ENCODE peak calls at places on chromosome 1, in ten cellular contexts. H is heart right ventricle, L is PC-9, D is OCI-LY7, N is aorta, V is neural progenitor cell, P is left ventricle myocardium inferior, Q is tibial nerve, E is MM.1S, G is stomach. W is an unnamed sample. For H3K4me1, the result is how much of the 10 kb centered on the place peaks cover.

GRCh38 chr1:15475737-15476314 is at the start of gene CELA2B:
- DNase-seq in H (no peak), L (no peak), D (no peak), N (peak), V (no peak), P (no peak), Q (no peak), E (no peak), G (no peak), W (no peak)

GRCh38 chr1:46315669-46316403 is 12.3 kb downstream of the UQCRH start:
- DNase-seq in H (no peak), L (no peak), D (no peak), N (no peak), V (no peak), P (no peak), Q (no peak), E (no peak), G (no peak), W (no peak)

GRCh38 chr1:224300346-224300745 is 29.6 kb downstream of the NVL start:
- DNase-seq in H (no peak), L (peak), D (no peak), N (no peak), V (no peak), P (no peak), Q (no peak), E (no peak), G (no peak), W (no peak)

GRCh38 chr1:53048960-53049573 is 12.9 kb upstream of the PODN start:
- DNase-seq in H (peak), L (no peak), D (no peak), N (no peak), V (no peak), P (no peak), Q (no peak), E (no peak), G (no peak), W (no peak)

GRCh38 chr1:195717651-195718050 is 890.6 kb downstream of the KCNT2 start:
- DNase-seq in H (no peak), L (no peak), D (no peak), N (no peak), V (peak), P (no peak), Q (no peak), E (no peak), G (no peak), W (no peak)

GRCh38 chr1:94924967-94925366 is 1.9 kb downstream of the CNN3 start:
- DNase-seq in H (peak), L (no peak), D (no peak), N (no peak), V (peak), P (no peak), Q (no peak), E (no peak), G (no peak), W (no peak)

GRCh38 chr1:238119060-238119459 is 228.3 kb upstream of the ZP4 start:
- DNase-seq in H (no peak), L (no peak), D (no peak), N (no peak), V (peak), P (no peak), Q (no peak), E (no peak), G (no peak), W (no peak)

GRCh38 chr1:18938707-18939070 is 17.8 kb downstream of the IFFO2 start:
- DNase-seq in H (no peak), L (no peak), D (no peak), N (no peak), V (no peak), P (no peak), Q (no peak), E (no peak), G (no peak), W (no peak)

GRCh38 chr1:185632659-185633428 is 101.3 kb upstream of the HMCN1 start:
- DNase-seq in H (no peak), L (no peak), D (no peak), N (no peak), V (no peak), P (no peak), Q (no peak), E (no peak), G (no peak), W (no peak)

GRCh38 chr1:119228318-119228717 is 87.9 kb upstream of the WARS2 start:
- DNase-seq in H (no peak), L (no peak), D (no peak), N (no peak), V (no peak), P (no peak), Q (no peak), E (no peak), G (no peak), W (no peak)

GRCh38 chr1:37561794-37562132 is 5.0 kb downstream of the DNALI1 start:
- DNase-seq in H (no peak), L (no peak), D (peak), N (peak), V (peak), P (no peak), Q (no peak), E (no peak), G (no peak), W (no peak)

GRCh38 chr1:15411593-15412487 is 2.2 kb downstream of the EFHD2 start:
- DNase-seq in H (no peak), L (peak), D (peak), N (peak), V (no peak), P (peak), Q (no peak), E (no peak), G (peak), W (peak)

GRCh38 chr1:53346007-53346813 is 18.3 kb upstream of the LRP8 start:
- DNase-seq in H (no peak), L (no peak), D (no peak), N (peak), V (no peak), P (no peak), Q (no peak), E (no peak), G (peak), W (no peak)

GRCh38 chr1:172906778-172907592 is 143.8 kb downstream of the TNFSF18 start:
- DNase-seq in H (no peak), L (no peak), D (peak), N (no peak), V (no peak), P (no peak), Q (no peak), E (peak), G (no peak), W (no peak)

GRCh38 chr1:26913754-26914619 is at the start of gene NR0B2:
- DNase-seq in H (peak), L (peak), D (peak), N (no peak), V (no peak), P (peak), Q (no peak), E (no peak), G (peak), W (no peak)

GRCh38 chr1:201215531-201216357 is 25.1 kb downstream of the IGFN1 start:
- DNase-seq in H (no peak), L (no peak), D (no peak), N (no peak), V (no peak), P (no peak), Q (no peak), E (no peak), G (no peak), W (peak)

GRCh38 chr1:2231667-2232254 is 3.6 kb downstream of the SKI start:
- DNase-seq in H (peak), L (peak), D (no peak), N (peak), V (peak), P (peak), Q (peak), E (no peak), G (peak), W (peak)

GRCh38 chr1:5253036-5253435 is 598.6 kb downstream of the AJAP1 start:
- DNase-seq in H (no peak), L (no peak), D (no peak), N (no peak), V (no peak), P (no peak), Q (no peak), E (no peak), G (peak), W (no peak)

GRCh38 chr1:5254131-5254725 is 599.8 kb downstream of the AJAP1 start:
- DNase-seq in H (no peak), L (no peak), D (no peak), N (no peak), V (no peak), P (no peak), Q (no peak), E (no peak), G (peak), W (no peak)

GRCh38 chr1:5250336-5250735 is 595.9 kb downstream of the AJAP1 start:
- DNase-seq in H (no peak), L (no peak), D (no peak), N (no peak), V (no peak), P (no peak), Q (no peak), E (no peak), G (peak), W (no peak)

GRCh38 chr1:5256793-5257192 is 602.4 kb downstream of the AJAP1 start:
- DNase-seq in H (no peak), L (no peak), D (no peak), N (no peak), V (no peak), P (no peak), Q (no peak), E (no peak), G (no peak), W (no peak)

GRCh38 chr1:5254975-5255374 is 600.6 kb downstream of the AJAP1 start:
- DNase-seq in H (no peak), L (no peak), D (no peak), N (no peak), V (no peak), P (no peak), Q (no peak), E (no peak), G (peak), W (no peak)
- H3K4me3 ChIP-seq in H (no peak), L (no peak), D (no peak), N (no peak), V (no peak), P (no peak), Q (no peak), E (no peak), G (no peak), W (no peak)

DNA sequence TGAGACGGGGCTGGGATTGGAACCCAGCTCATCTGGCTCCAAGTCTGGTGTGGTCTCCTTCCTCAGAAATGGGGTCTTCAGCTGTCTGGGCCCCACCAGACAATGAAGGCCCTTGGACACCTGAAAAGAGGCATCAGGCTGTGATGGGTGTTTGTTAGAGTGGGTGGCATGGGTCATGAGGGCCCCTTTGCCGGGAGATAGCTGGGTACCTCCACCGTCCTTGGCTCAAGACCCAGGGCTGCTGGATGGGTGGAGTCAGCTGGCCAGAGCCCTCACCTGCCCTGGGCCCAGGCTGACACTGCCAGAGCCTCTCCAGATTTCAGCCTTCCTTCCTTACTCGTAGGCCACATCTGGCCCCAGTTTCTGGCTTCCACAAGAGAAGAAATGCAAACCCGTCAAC is 13.4 kb upstream of the TTC22 start:
- DNase-seq in H (no peak), L (no peak), D (no peak), N (no peak), V (no peak), P (no peak), Q (no peak), E (no peak), G (peak), W (no peak)
- H3K27ac ChIP-seq in H (no peak), L (no peak), D (no peak), N (no peak), V (no peak), P (no peak), Q (no peak), E (no peak), G (no peak), W (no peak)

DNA sequence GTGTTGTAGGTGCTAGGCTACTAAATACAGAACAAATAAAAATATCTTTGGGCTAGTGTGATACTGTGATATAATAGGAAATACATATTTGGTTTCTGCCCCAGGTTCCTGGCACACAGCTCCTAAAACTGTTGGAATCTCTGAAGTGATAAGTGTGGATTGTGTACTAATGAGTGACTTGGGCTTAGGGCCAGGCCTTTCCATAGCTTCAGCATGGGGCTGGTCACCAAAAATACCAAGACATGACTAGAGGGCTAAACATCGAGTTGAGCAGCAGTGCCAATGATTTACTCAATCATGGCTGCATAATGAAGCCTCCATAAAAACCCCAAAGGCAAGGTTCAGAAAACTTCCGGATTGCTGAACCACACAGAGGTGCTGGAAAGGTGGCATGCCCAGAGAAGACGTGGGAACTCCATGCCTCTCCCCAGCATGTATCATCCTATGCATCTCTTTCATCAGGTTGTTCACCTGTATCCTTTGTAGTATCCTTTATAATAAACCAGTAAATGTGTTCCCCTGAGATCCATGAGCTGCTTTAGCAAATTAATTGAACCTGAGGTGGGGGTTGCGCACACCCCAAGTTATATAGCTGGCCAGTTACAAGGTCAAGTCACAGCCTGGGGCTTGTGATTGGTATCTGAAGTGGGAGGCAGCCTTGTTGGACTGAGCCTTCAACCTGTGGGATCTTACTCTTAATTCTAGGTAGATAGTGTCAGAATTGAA is 51.6 kb downstream of the ZMYM4 start:
- DNase-seq in H (peak), L (no peak), D (no peak), N (peak), V (no peak), P (peak), Q (no peak), E (no peak), G (peak), W (no peak)
- H3K4me1 ChIP-seq in H (under half), L (under half), D (under half), N (under half), V (under half), P (under half), Q (under half), E (under half), G (under half), W (under half)

GRCh38 chr1:112390775-112391602 is 5.0 kb upstream of the CTTNBP2NL start:
- DNase-seq in H (peak), L (peak), D (peak), N (peak), V (peak), P (peak), Q (peak), E (peak), G (peak), W (peak)
- H3K4me3 ChIP-seq in H (peak), L (peak), D (peak), N (peak), V (peak), P (peak), Q (peak), E (peak), G (peak), W (peak)

GRCh38 chr1:30753660-30754123 is 3.9 kb downstream of the LAPTM5 start:
- DNase-seq in H (no peak), L (no peak), D (peak), N (no peak), V (no peak), P (no peak), Q (no peak), E (no peak), G (no peak), W (no peak)
- H3K27ac ChIP-seq in H (no peak), L (no peak), D (peak), N (no peak), V (no peak), P (no peak), Q (peak), E (peak), G (peak), W (no peak)

GRCh38 chr1:91732291-91732953 is 153.5 kb downstream of the TGFBR3 start:
- DNase-seq in H (no peak), L (peak), D (no peak), N (no peak), V (no peak), P (no peak), Q (no peak), E (no peak), G (no peak), W (no peak)
- H3K4me1 ChIP-seq in H (under half), L (half or more), D (under half), N (under half), V (under half), P (half or more), Q (under half), E (under half), G (half or more), W (under half)

GRCh38 chr1:221711156-221711577 is 30.7 kb downstream of the DUSP10 start:
- DNase-seq in H (no peak), L (no peak), D (no peak), N (no peak), V (no peak), P (no peak), Q (no peak), E (no peak), G (no peak), W (no peak)

GRCh38 chr1:221706862-221707582 is 34.9 kb downstream of the DUSP10 start:
- DNase-seq in H (no peak), L (no peak), D (no peak), N (no peak), V (no peak), P (no peak), Q (no peak), E (no peak), G (no peak), W (no peak)

GRCh38 chr1:221708076-221708571 is 33.8 kb downstream of the DUSP10 start:
- DNase-seq in H (no peak), L (no peak), D (no peak), N (no peak), V (no peak), P (no peak), Q (no peak), E (no peak), G (no peak), W (no peak)

GRCh38 chr1:221709854-221710253 is 32.0 kb downstream of the DUSP10 start:
- DNase-seq in H (no peak), L (no peak), D (no peak), N (no peak), V (no peak), P (no peak), Q (no peak), E (no peak), G (no peak), W (no peak)

DNA sequence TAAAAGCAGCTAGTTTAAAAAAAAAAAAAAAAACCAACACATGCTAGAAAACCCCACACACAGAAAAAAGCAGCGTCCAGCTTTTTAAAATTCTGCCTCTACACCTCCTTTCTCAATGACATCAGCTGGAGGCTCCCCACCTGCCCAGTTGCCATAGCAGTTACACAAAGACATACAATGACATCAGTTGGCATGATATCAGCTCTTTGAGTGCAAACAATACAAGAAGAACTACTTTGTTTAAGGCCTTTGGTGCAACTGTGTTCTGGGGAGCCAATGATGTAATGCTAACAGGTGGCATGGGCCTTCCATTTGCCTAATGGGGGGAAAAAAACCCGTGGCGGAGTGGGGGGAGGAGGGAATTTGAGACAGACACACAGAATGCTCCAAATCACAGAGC is 32.9 kb downstream of the DUSP10 start:
- DNase-seq in H (peak), L (peak), D (no peak), N (no peak), V (peak), P (no peak), Q (no peak), E (no peak), G (no peak), W (no peak)
- H3K4me3 ChIP-seq in H (no peak), L (no peak), D (no peak), N (no peak), V (no peak), P (no peak), Q (no peak), E (no peak), G (no peak), W (no peak)